ENCODE peak calls at places on chromosome 6, in nine cellular contexts. M, H, A, S, Y, U, N, O and L are unnamed samples.

GRCh38 chr6:13272131-13273046 is 55.9 kb downstream of the TBC1D7 start:
- DNase-seq in M (peak; percentile 84), H (peak; percentile 30), A (peak; percentile 68), S (peak; percentile 51), Y (peak; percentile 71), U (no peak), N (peak; percentile 92), O (no peak), L (no peak)

GRCh38 chr6:6790891-6791290 is 202.4 kb downstream of the LY86 start:
- DNase-seq in M (no peak), H (no peak), A (no peak), S (no peak), Y (peak; percentile 78), U (no peak), N (peak; percentile 67), O (no peak), L (no peak)

GRCh38 chr6:116363759-116364158 is 7.0 kb upstream of the DSE start:
- DNase-seq in M (no peak), H (no peak), A (no peak), S (no peak), Y (peak; percentile 60), U (no peak), N (no peak), O (no peak), L (no peak)

GRCh38 chr6:167501831-167502385 is 177.0 kb downstream of the TTLL2 start:
- DNase-seq in M (no peak), H (no peak), A (no peak), S (no peak), Y (peak; percentile 21), U (no peak), N (peak; percentile 80), O (no peak), L (no peak)

GRCh38 chr6:105994522-105995402 is 91.4 kb upstream of the PRDM1 start:
- DNase-seq in M (peak; percentile 83), H (peak; percentile 46), A (peak; percentile 68), S (peak; percentile 41), Y (peak; percentile 13), U (peak; percentile 33), N (peak; percentile 85), O (peak; percentile 67), L (no peak)

GRCh38 chr6:53309897-53310291 is 38.9 kb downstream of the ELOVL5 start:
- DNase-seq in M (no peak), H (no peak), A (no peak), S (no peak), Y (no peak), U (no peak), N (no peak), O (no peak), L (no peak)

GRCh38 chr6:157281570-157281969 is 41.7 kb downstream of the TMEM242 start:
- DNase-seq in M (peak; percentile 58), H (no peak), A (no peak), S (no peak), Y (no peak), U (no peak), N (peak; percentile 65), O (no peak), L (no peak)

GRCh38 chr6:1263039-1263849 is 48.7 kb upstream of the FOXQ1 start:
- DNase-seq in M (peak; percentile 76), H (no peak), A (no peak), S (no peak), Y (no peak), U (no peak), N (no peak), O (no peak), L (no peak)

GRCh38 chr6:33207569-33208088 is 671 bp upstream of the RING1 start:
- DNase-seq in M (peak; percentile 85), H (no peak), A (peak; percentile 61), S (peak; percentile 45), Y (no peak), U (no peak), N (peak; percentile 71), O (no peak), L (no peak)

GRCh38 chr6:293185-294174 is 1.2 kb downstream of the DUSP22 start:
- DNase-seq in M (peak; percentile 74), H (peak; percentile 62), A (peak; percentile 59), S (no peak), Y (no peak), U (peak; percentile 12), N (peak; percentile 66), O (no peak), L (no peak)

GRCh38 chr6:138724015-138724414 is 49.6 kb upstream of the CCDC28A start:
- DNase-seq in M (no peak), H (no peak), A (peak; percentile 65), S (peak; percentile 39), Y (no peak), U (no peak), N (peak; percentile 92), O (no peak), L (no peak)

GRCh38 chr6:37492236-37493046 is 7.3 kb downstream of the CCDC167 start:
- DNase-seq in M (no peak), H (no peak), A (no peak), S (no peak), Y (no peak), U (no peak), N (no peak), O (no peak), L (no peak)

GRCh38 chr6:71387179-71387578 is 98.6 kb downstream of the OGFRL1 start:
- DNase-seq in M (no peak), H (no peak), A (no peak), S (no peak), Y (no peak), U (no peak), N (no peak), O (no peak), L (no peak)

GRCh38 chr6:16158943-16159557 is 30.2 kb downstream of the MYLIP start:
- DNase-seq in M (no peak), H (no peak), A (no peak), S (no peak), Y (no peak), U (no peak), N (no peak), O (no peak), L (no peak)